ENCODE peak calls at places on chromosomes 1 and 21, in ten cellular contexts. Z is NCI-H1694 treated with DMSO at 0.1 percent for 48 hours; I is neural crest cell; Y is DMS 273 treated with DMSO at 0.1 percent for 48 hours; L is activated naive CD8-positive, alpha-beta T cell treated with anti-CD3 and anti-CD28 coated beads for 36 hours; P is small intestine; R is kidney tubule cell; U is glutamatergic neuron; H is activated T-helper 1 cell treated with anti-CD3 and anti-CD28 coated beads, Interleukin-12 subunit alpha, Interleukin-12 subunit beta, Interleukin-2, Interleukin-4 antibody, amounts not matched to agents 30 ng/mL and 10 ng/mL and 1 ng/mL, durations not matched to agents 14 hours and 24 hours and 36 hours; A is T-helper 17 cell. F is an unnamed sample.
A peak's percentile ranks its signal among the peaks of the same experiment; 100 is the strongest.

GRCh38 chr1:169538998-169539871 is 47.0 kb downstream of the F5 start:
- DNase-seq in Z (no peak), I (no peak), Y (no peak), L (no peak), P (no peak), R (peak; percentile 86), U (no peak), H (no peak), A (no peak), F (no peak)

GRCh38 chr1:59779949-59780348 is 34.8 kb upstream of the HOOK1 start:
- DNase-seq in Z (no peak), I (no peak), Y (no peak), L (no peak), P (no peak), R (no peak), U (no peak), H (no peak), A (no peak), F (no peak)

GRCh38 chr1:54768093-54768492 is 3.8 kb upstream of the PARS2 start:
- DNase-seq in Z (no peak), I (no peak), Y (no peak), L (no peak), P (no peak), R (peak; percentile 27), U (no peak), H (no peak), A (no peak), F (no peak)

GRCh38 chr1:12011998-12012397 is 7.3 kb upstream of the MIIP start:
- DNase-seq in Z (peak; percentile 36), I (no peak), Y (no peak), L (no peak), P (no peak), R (no peak), U (no peak), H (no peak), A (no peak), F (no peak)

GRCh38 chr21:41048636-41049035 is 119.3 kb upstream of the BACE2 start:
- DNase-seq in Z (no peak), I (no peak), Y (no peak), L (no peak), P (no peak), R (no peak), U (no peak), H (no peak), A (no peak), F (no peak)

GRCh38 chr1:55337801-55338447 is 122.8 kb upstream of the USP24 start:
- DNase-seq in Z (peak; percentile 52), I (no peak), Y (peak; percentile 66), L (no peak), P (peak; percentile 55), R (peak; percentile 71), U (no peak), H (peak; percentile 2), A (no peak), F (no peak)

GRCh38 chr1:39507230-39507928 is 15.9 kb downstream of the BMP8A start:
- DNase-seq in Z (peak; percentile 99), I (no peak), Y (no peak), L (no peak), P (no peak), R (no peak), U (peak; percentile 43), H (no peak), A (no peak), F (peak; percentile 33)

GRCh38 chr1:61238371-61238689 is 156.0 kb downstream of the NFIA start:
- DNase-seq in Z (no peak), I (no peak), Y (no peak), L (no peak), P (no peak), R (peak; percentile 46), U (no peak), H (no peak), A (no peak), F (no peak)

GRCh38 chr1:48677306-48678287 is 99.1 kb downstream of the BEND5 start:
- DNase-seq in Z (peak; percentile 77), I (peak; percentile 61), Y (peak; percentile 30), L (peak; percentile 44), P (peak; percentile 87), R (peak; percentile 83), U (peak; percentile 74), H (no peak), A (no peak), F (peak; percentile 73)